ENCODE peak calls at places on chromosomes 13 and 19, in nine cellular contexts. Q is uterus, I is breast epithelium, C is suprapubic skin, K is endothelial cell of umbilical vein, T is heart left ventricle, X is gastrocnemius medialis, W is sigmoid colon, G is tibial nerve. F is an unnamed sample. For H3K4me1, the result is how much of the 10 kb centered on the place peaks cover.

GRCh38 chr13:83009987-83010386 is 872.3 kb downstream of the SLITRK1 start:
- DNase-seq in Q (no peak), I (no peak), C (no peak), K (no peak), T (no peak), X (no peak), W (no peak), G (no peak), F (no peak)

GRCh38 chr19:34336781-34337271 is 28.2 kb upstream of the GPI start:
- DNase-seq in Q (no peak), I (no peak), C (no peak), K (peak), T (no peak), X (no peak), W (no peak), G (no peak), F (no peak)

GRCh38 chr13:48400820-48401219 is 12.1 kb downstream of the LPAR6 start:
- DNase-seq in Q (no peak), I (no peak), C (no peak), K (peak), T (no peak), X (no peak), W (no peak), G (no peak), F (no peak)

GRCh38 chr13:76289558-76289957 is 596.6 kb downstream of the KCTD12 start:
- DNase-seq in Q (no peak), I (no peak), C (no peak), K (no peak), T (no peak), X (no peak), W (no peak), G (no peak), F (no peak)

GRCh38 chr13:81480634-81481033 is 1139.7 kb upstream of the SPRY2 start:
- DNase-seq in Q (no peak), I (no peak), C (no peak), K (no peak), T (no peak), X (no peak), W (no peak), G (no peak), F (no peak)

GRCh38 chr19:42928896-42929295 is 8.1 kb downstream of the PSG7 start:
- DNase-seq in Q (no peak), I (no peak), C (peak), K (no peak), T (no peak), X (no peak), W (no peak), G (no peak), F (no peak)

GRCh38 chr19:51305479-51305878 is 6.0 kb upstream of the IGLON5 start:
- DNase-seq in Q (no peak), I (no peak), C (peak), K (no peak), T (no peak), X (no peak), W (no peak), G (no peak), F (no peak)

GRCh38 chr19:45528744-45529453 is 21.6 kb downstream of the VASP start:
- DNase-seq in Q (no peak), I (peak), C (no peak), K (no peak), T (no peak), X (no peak), W (no peak), G (no peak), F (no peak)

GRCh38 chr13:32136061-32136460 is 104.5 kb downstream of the FRY start:
- DNase-seq in Q (no peak), I (no peak), C (no peak), K (no peak), T (no peak), X (no peak), W (no peak), G (no peak), F (no peak)

GRCh38 chr13:82947121-82948077 is 934.9 kb downstream of the SLITRK1 start:
- DNase-seq in Q (no peak), I (no peak), C (no peak), K (no peak), T (no peak), X (no peak), W (no peak), G (no peak), F (no peak)

GRCh38 chr13:19810996-19811881 is 28.5 kb upstream of the PSPC1 start:
- DNase-seq in Q (no peak), I (no peak), C (peak), K (no peak), T (no peak), X (no peak), W (no peak), G (no peak), F (no peak)

GRCh38 chr19:30471441-30471840 is 99.3 kb downstream of the ZNF536 start:
- DNase-seq in Q (no peak), I (no peak), C (no peak), K (no peak), T (no peak), X (no peak), W (no peak), G (no peak), F (no peak)
- TF ChIP-seq POLR2A in Q (no peak), I (no peak), C (no peak), K (no peak), T (no peak), X (no peak), W (no peak), G (no peak), F (no peak)

DNA sequence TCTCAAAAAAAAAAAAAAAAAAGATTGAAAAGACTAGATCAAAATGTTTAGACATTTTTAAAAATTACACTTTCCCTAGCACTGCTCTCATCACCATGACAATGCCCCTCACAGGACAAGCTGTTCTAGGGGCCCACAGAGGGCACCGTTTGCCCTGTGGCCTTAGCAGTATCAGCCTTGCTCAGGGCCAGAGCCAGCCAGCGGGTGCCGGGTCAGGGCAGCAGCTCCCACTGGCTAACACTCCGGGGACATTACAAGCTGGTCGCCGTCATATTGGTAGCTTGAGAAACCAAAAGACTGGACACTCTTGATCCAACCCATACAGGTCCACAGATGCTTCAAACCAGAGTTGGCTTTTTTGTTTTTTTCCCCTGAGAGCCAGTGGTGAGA is 18.0 kb downstream of the CAPN12 start:
- DNase-seq in Q (peak), I (peak), C (no peak), K (no peak), T (peak), X (no peak), W (no peak), G (no peak), F (no peak)
- H3K4me1 ChIP-seq in Q (under half), I (under half), C (under half), K (under half), T (half or more), X (under half), W (under half), G (under half), F (under half)

GRCh38 chr13:110617326-110618072 is 2.2 kb downstream of the NAXD start:
- DNase-seq in Q (peak), I (no peak), C (no peak), K (peak), T (no peak), X (peak), W (peak), G (no peak), F (no peak)
- H3K27ac ChIP-seq in Q (no peak), I (peak), C (peak), K (peak), T (no peak), X (peak), W (peak), G (peak), F (peak)

GRCh38 chr19:977058-977464 is 7.1 kb upstream of the WDR18 start:
- DNase-seq in Q (no peak), I (no peak), C (no peak), K (no peak), T (no peak), X (no peak), W (no peak), G (no peak), F (no peak)

GRCh38 chr19:976476-976875 is 7.7 kb upstream of the WDR18 start:
- DNase-seq in Q (no peak), I (no peak), C (no peak), K (no peak), T (no peak), X (no peak), W (no peak), G (no peak), F (no peak)

GRCh38 chr19:982567-983170 is 1.5 kb upstream of the WDR18 start:
- DNase-seq in Q (peak), I (peak), C (no peak), K (peak), T (peak), X (peak), W (peak), G (no peak), F (no peak)

GRCh38 chr19:979318-979741 is 4.8 kb upstream of the WDR18 start:
- DNase-seq in Q (no peak), I (no peak), C (no peak), K (no peak), T (no peak), X (no peak), W (no peak), G (no peak), F (no peak)

DNA sequence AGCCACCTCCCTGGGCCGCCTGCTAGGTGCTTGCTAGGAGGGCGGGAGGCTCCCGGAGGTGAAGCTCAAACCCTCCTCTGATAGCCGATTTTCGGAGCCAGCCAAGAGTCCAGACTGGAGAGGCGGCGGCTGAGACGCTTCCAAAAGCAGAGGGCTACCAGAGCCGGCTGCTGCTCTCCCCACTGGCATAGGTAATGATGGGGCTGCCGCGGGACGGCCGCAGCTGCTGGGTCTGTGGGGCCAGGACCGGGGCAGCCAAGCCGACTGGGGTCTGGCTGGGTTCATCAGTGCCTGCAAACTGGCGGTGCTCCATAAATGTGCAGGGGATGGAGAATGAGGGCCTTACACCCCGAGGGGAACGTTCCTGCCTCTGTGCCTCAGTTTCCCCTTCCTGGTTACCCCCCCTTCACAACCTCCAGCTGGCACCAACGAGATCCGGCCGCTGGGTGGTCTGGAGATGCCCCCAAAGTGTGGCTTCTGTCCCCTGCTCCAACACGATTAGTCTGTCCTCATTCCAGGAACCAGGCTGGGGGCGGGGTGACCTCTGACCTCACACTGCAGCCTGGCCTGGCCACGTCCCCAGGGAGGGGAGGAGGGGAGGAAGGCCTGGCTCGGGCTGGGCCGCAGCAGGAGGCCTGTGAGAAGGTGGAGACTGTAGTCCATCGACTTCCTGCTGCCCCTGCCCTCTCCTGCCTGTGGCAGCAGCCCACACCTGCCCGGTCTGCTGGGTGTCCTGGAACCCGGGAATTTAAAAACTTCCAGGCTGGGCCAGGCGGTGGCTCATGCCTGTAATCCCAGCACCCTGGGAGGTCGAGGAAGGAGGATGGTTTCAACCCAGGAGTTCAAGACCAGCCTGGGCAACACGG is 3.8 kb upstream of the WDR18 start:
- DNase-seq in Q (no peak), I (no peak), C (no peak), K (no peak), T (no peak), X (no peak), W (no peak), G (no peak), F (no peak)
- TF ChIP-seq POLR2A in Q (no peak), I (no peak), C (no peak), K (no peak), T (no peak), X (no peak), W (no peak), G (no peak), F (no peak)

DNA sequence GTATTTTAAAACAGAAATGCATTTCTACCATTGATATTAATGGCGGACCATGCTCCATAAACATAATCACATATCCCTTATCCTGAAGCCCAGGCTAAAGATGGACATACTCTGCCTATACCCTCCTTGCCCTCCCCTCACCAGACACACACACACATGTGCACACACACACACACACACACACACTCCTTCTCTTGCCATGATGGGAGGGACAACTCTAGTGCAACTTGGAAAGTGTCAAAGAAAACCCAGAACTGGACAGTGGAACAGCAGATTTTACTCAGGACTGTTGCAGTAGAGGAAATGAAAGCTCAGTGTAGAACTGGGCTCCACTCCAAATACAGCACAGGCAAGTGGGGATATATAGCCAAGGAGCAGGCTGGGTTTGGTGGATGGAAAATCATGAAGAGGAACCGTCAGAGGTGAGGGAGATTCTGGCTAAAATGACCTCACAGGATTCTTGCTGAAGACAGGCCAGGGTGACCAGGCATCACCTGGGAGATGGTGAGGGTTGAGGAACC is 40.8 kb downstream of the TNFRSF19 start:
- DNase-seq in Q (peak), I (no peak), C (no peak), K (peak), T (peak), X (no peak), W (no peak), G (no peak), F (no peak)
- H3K4me1 ChIP-seq in Q (under half), I (under half), C (under half), K (under half), T (under half), X (under half), W (under half), G (under half), F (under half)